ENCODE peak calls at places on chromosome 16, in eight cellular contexts. I is breast epithelium, N is MM.1S, V is cardiac muscle cell, T is heart right ventricle, W is SK-N-SH, C is stomach, M is IMR-90. G is an unnamed sample. For H3K4me1, the result is how much of the 10 kb centered on the place peaks cover.

GRCh38 chr16:81883235-81883634 is 104.1 kb downstream of the PLCG2 start:
- DNase-seq in W (no peak), I (no peak), C (no peak), M (no peak), N (no peak), T (no peak), V (no peak), G (no peak)

GRCh38 chr16:47644166-47644565 is 183.0 kb downstream of the PHKB start:
- DNase-seq in I (no peak), N (no peak), M (peak), T (no peak), W (no peak), C (peak), V (no peak), G (peak)

GRCh38 chr16:66588981-66589713 is 9.9 kb downstream of the CMTM2 start:
- DNase-seq in M (peak), C (peak), V (no peak), N (peak), I (no peak), T (peak), W (no peak), G (no peak)

GRCh38 chr16:3501783-3502400 is 1.1 kb downstream of the CLUAP1 start:
- DNase-seq in V (no peak), C (no peak), N (no peak), W (no peak), T (no peak), M (no peak), I (peak), G (no peak)

GRCh38 chr16:57611184-57611583 is 17.2 kb upstream of the ADGRG1 start:
- DNase-seq in T (no peak), I (no peak), M (peak), C (no peak), N (no peak), W (no peak), V (no peak), G (no peak)

GRCh38 chr16:84881702-84882521 is 62.1 kb downstream of the CRISPLD2 start:
- DNase-seq in C (no peak), M (peak), W (peak), I (no peak), V (no peak), N (no peak), T (no peak), G (peak)

GRCh38 chr16:25110392-25110947 is 1.1 kb upstream of the LCMT1 start:
- DNase-seq in N (no peak), I (no peak), V (no peak), M (no peak), C (no peak), W (no peak), T (no peak), G (no peak)

GRCh38 chr16:78258651-78259050 is 159.2 kb downstream of the WWOX start:
- DNase-seq in M (no peak), T (no peak), W (no peak), N (no peak), C (no peak), I (no peak), V (no peak), G (no peak)

GRCh38 chr16:80689487-80689886 is 114.9 kb downstream of the CDYL2 start:
- DNase-seq in T (no peak), W (no peak), V (no peak), I (no peak), C (no peak), N (no peak), M (no peak), G (no peak)

GRCh38 chr16:17273142-17273561 is 197.6 kb downstream of the XYLT1 start:
- DNase-seq in N (no peak), W (no peak), C (no peak), I (no peak), M (peak), T (no peak), V (no peak), G (peak)

GRCh38 chr16:9077001-9077809 is 14.2 kb upstream of the HAPSTR1 start:
- DNase-seq in N (peak), T (no peak), V (no peak), M (peak), W (peak), I (no peak), C (no peak), G (peak)

GRCh38 chr16:86319871-86320270 is 190.5 kb upstream of the FOXF1 start:
- DNase-seq in V (no peak), I (no peak), T (no peak), M (peak), W (no peak), C (no peak), N (no peak), G (no peak)

GRCh38 chr16:20740007-20740883 is 1.4 kb downstream of the THUMPD1 start:
- DNase-seq in I (no peak), W (peak), N (peak), V (no peak), T (no peak), M (no peak), C (no peak), G (peak)
- TF ChIP-seq CTCF in I (no peak), W (peak), N (peak), V (peak), T (peak), M (peak), C (peak), G (peak)

GRCh38 chr16:1082266-1082951 is 9.9 kb downstream of the SSTR5 start:
- DNase-seq in W (no peak), C (no peak), M (peak), T (no peak), V (no peak), I (no peak), N (no peak), G (no peak)
- H3K4me1 ChIP-seq in W (under half), C (under half), M (under half), T (under half), V (under half), I (under half), N (under half), G (under half)

GRCh38 chr16:49378238-49378637 is 4.6 kb downstream of the C16orf78 start:
- DNase-seq in M (no peak), C (no peak), T (no peak), I (no peak), V (no peak), N (no peak), W (no peak), G (no peak)

GRCh38 chr16:49377196-49377755 is 3.7 kb downstream of the C16orf78 start:
- DNase-seq in T (no peak), N (no peak), W (no peak), V (no peak), I (no peak), C (no peak), M (no peak), G (no peak)

GRCh38 chr16:49378816-49379215 is 5.2 kb downstream of the C16orf78 start:
- DNase-seq in I (no peak), W (no peak), T (no peak), N (no peak), C (no peak), M (no peak), V (no peak), G (no peak)

DNA sequence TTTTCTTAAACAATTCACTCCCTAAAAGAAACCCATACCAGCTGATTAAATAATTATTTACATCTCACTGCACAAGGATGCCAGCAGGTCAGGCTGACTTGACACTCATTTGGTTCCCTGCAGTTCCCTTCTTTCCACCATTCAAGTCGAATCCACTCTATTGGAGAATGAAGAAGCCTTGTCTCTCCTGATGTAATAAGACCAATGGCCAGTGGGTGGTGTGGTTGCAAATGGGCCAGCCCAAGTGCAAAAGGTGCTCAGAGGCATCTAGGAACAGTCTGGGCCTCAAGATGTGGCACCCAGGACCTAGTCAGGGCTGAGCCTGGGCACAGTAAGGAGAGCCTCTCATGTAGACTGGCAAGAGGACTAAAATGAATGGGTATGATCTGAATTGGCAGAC is 9.3 kb downstream of the C16orf78 start:
- DNase-seq in V (no peak), N (peak), T (no peak), W (no peak), C (no peak), I (no peak), M (no peak), G (no peak)
- TF ChIP-seq CTCF in V (peak), N (peak), T (no peak), W (peak), C (no peak), I (no peak), M (no peak), G (no peak)

DNA sequence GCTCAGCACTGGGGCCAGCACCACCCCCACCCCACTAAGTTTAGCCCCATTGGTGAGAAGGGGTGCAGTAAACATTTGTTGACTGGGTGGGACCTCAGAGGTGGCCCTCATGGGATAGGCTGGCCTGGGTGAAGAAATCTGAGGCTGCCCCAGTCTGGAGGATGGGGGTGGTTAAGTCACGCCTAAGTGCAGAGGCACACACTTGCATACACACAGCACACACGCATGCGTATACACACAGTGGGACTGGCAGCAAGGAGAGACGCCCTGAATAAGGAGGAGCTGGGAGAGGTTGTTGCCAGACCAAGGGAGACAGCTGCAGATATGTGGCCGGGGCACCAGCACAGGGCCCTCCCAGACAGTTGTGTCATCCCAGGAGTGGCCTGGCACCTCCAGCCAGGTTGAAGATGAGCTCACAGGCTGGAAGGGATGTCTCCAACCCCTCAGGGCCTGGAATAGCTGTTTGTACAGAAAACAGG is 3.0 kb upstream of the BCAR1 start:
- DNase-seq in N (no peak), I (no peak), V (no peak), W (peak), C (no peak), T (peak), M (peak), G (peak)
- H3K4me1 ChIP-seq in N (under half), I (under half), V (half or more), W (half or more), C (half or more), T (half or more), M (half or more), G (under half)

GRCh38 chr16:10362077-10362863 is 23.6 kb upstream of the ATF7IP2 start:
- DNase-seq in V (no peak), T (no peak), W (no peak), M (no peak), N (no peak), I (no peak), C (no peak), G (no peak)
- TF ChIP-seq CTCF in V (no peak), T (no peak), W (no peak), M (no peak), N (no peak), I (no peak), C (no peak), G (no peak)

DNA sequence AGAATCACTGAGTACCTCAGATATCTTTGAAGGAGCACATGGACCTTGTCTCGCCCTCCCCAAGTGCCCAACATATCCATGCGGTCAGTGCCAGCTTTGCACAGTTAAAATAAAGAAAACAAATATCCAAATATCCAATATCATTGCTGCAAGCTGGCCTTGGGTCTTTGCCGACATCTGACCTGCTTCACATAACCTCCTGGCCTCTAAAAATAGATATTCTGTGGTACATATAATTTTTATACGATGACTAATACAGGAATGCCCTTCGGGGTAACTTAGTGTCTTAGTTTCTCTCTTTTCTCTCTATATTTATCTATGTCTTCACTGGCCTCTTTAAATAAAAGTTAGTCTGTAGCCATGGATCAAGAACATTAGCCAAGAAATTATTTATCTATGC is 67.8 kb downstream of the MAF start:
- DNase-seq in C (no peak), M (no peak), W (no peak), T (no peak), V (no peak), N (no peak), I (no peak), G (peak)
- H3K4me1 ChIP-seq in C (under half), M (under half), W (under half), T (under half), V (under half), N (under half), I (under half), G (under half)

G was measured in foreskin keratinocyte.